ENCODE peak calls at places on chromosomes 16 and 17, in four cellular contexts. One of them, this sample, is unnamed.

GRCh38 chr16:14399397-14400284 is 230.4 kb downstream of the PARN start:
- DNase-seq in K562: no peak
- DNase-seq in H1: no peak
- DNase-seq in SK-N-SH: no peak
- DNase-seq in this sample: no peak

GRCh38 chr16:58472827-58473226 is 27.1 kb upstream of the NDRG4 start:
- DNase-seq in SK-N-SH: no peak
- DNase-seq in H1: no peak
- DNase-seq in K562: no peak
- DNase-seq in this sample: no peak

GRCh38 chr16:60651351-60651750 is 1384.9 kb downstream of the CDH8 start:
- DNase-seq in H1: no peak
- DNase-seq in K562: no peak
- DNase-seq in SK-N-SH: no peak
- DNase-seq in this sample: no peak

GRCh38 chr16:80004113-80004512 is 403.6 kb upstream of the MAF start:
- DNase-seq in K562: no peak
- DNase-seq in H1: no peak
- DNase-seq in SK-N-SH: no peak
- DNase-seq in this sample: no peak

GRCh38 chr17:17626151-17626805 is 34.8 kb upstream of the PEMT start:
- DNase-seq in SK-N-SH: no peak
- DNase-seq in K562: no peak
- DNase-seq in H1: peak; percentile 27
- DNase-seq in this sample: peak; percentile 67

GRCh38 chr16:8677481-8677880 is 3.1 kb downstream of the ABAT start:
- DNase-seq in K562: no peak
- DNase-seq in H1: no peak
- DNase-seq in SK-N-SH: no peak
- DNase-seq in this sample: no peak

GRCh38 chr16:58127033-58127556 is 2.1 kb downstream of the CFAP20 start:
- DNase-seq in H1: no peak
- DNase-seq in K562: no peak
- DNase-seq in SK-N-SH: no peak
- DNase-seq in this sample: no peak

GRCh38 chr16:28865289-28865688 is 1.6 kb downstream of the SH2B1 start:
- DNase-seq in SK-N-SH: no peak
- DNase-seq in K562: no peak
- DNase-seq in H1: no peak
- DNase-seq in this sample: no peak

GRCh38 chr16:5551909-5552308 is 454.3 kb upstream of the EEF2KMT start:
- DNase-seq in K562: no peak
- DNase-seq in SK-N-SH: no peak
- DNase-seq in H1: no peak
- DNase-seq in this sample: no peak

GRCh38 chr17:3647769-3648540 is 11.4 kb downstream of the CTNS start:
- DNase-seq in H1: no peak
- DNase-seq in SK-N-SH: peak; percentile 71
- DNase-seq in K562: no peak
- DNase-seq in this sample: peak; percentile 58

GRCh38 chr16:81095653-81095952 is 592 bp downstream of the GCSH start:
- DNase-seq in SK-N-SH: no peak
- DNase-seq in K562: no peak
- DNase-seq in H1: no peak
- DNase-seq in this sample: no peak

GRCh38 chr16:89122322-89122831 is 28.7 kb downstream of the ACSF3 start:
- DNase-seq in K562: no peak
- DNase-seq in H1: no peak
- DNase-seq in SK-N-SH: no peak
- DNase-seq in this sample: peak; percentile 11
- TF ChIP-seq TEAD4 in K562: no peak
- TF ChIP-seq TEAD4 in H1: no peak
- TF ChIP-seq TEAD4 in SK-N-SH: no peak
- TF ChIP-seq TEAD4 in this sample: no peak

GRCh38 chr16:1787322-1788094 is 4.7 kb downstream of the NUBP2 start:
- DNase-seq in K562: no peak
- DNase-seq in H1: no peak
- DNase-seq in SK-N-SH: no peak
- DNase-seq in this sample: no peak

GRCh38 chr16:1786242-1787055 is 3.7 kb downstream of the NUBP2 start:
- DNase-seq in SK-N-SH: no peak
- DNase-seq in H1: no peak
- DNase-seq in K562: no peak
- DNase-seq in this sample: peak; percentile 56

GRCh38 chr16:1785846-1786170 is 3.0 kb downstream of the NUBP2 start:
- DNase-seq in SK-N-SH: no peak
- DNase-seq in K562: no peak
- DNase-seq in H1: no peak
- DNase-seq in this sample: no peak

GRCh38 chr16:1787056-1787321 is 4.2 kb downstream of the NUBP2 start:
- DNase-seq in K562: no peak
- DNase-seq in SK-N-SH: no peak
- DNase-seq in H1: no peak
- DNase-seq in this sample: no peak

DNA sequence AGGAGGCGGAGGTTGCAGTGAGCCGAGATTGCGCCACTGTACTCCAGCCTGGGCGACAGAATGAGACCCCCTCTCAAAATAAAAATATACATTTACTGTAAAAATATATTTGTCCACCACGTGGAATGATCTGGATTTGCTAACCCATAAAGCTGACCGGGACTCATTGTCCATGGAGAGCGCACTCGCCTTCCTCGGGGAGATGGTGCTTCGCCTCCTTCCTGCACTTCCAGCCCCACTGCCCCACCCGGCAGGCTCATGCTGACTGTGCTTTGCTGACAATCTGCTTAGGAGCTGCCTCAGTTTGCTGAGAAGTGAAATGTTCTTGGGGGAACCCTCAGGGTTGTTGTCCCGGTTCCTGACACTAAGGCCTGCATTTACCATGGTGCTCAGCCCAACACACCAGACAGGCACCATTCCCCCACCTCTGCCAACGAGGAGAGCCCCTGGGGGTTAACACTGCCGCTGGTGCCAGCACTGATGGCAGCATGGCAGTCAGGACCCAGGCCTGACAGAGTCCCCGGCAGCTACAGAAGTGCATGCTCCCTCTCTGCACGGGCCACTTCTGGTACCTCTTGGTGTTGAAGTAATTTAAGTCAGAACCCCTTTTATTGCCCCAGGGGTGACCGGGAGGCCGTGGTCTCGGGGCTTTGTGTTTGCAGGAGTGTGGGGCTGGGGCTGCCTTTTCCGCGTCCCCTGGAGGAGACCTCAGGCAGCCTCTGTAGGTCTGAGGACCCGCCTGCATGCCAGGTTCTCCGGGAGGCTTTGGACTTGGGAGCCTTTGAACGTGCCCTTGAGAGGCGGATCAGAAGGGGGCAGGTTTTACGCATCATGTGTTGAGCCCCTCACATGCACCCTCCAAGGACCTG is 2.5 kb downstream of the NUBP2 start:
- DNase-seq in SK-N-SH: no peak
- DNase-seq in K562: no peak
- DNase-seq in H1: no peak
- DNase-seq in this sample: no peak
- TF ChIP-seq TEAD4 in SK-N-SH: no peak
- TF ChIP-seq TEAD4 in K562: no peak
- TF ChIP-seq TEAD4 in H1: no peak
- TF ChIP-seq TEAD4 in this sample: no peak

GRCh38 chr17:72719582-72720493 is 372.6 kb downstream of the SLC39A11 start:
- DNase-seq in K562: no peak
- DNase-seq in H1: no peak
- DNase-seq in SK-N-SH: no peak
- DNase-seq in this sample: no peak
- TF ChIP-seq TEAD4 in K562: no peak
- TF ChIP-seq TEAD4 in H1: no peak
- TF ChIP-seq TEAD4 in SK-N-SH: no peak
- TF ChIP-seq TEAD4 in this sample: no peak

GRCh38 chr16:717651-718245 is 2.8 kb downstream of the METRN start:
- DNase-seq in SK-N-SH: no peak
- DNase-seq in H1: no peak
- DNase-seq in K562: no peak
- DNase-seq in this sample: no peak

GRCh38 chr16:714558-715447 is at the start of gene METRN:
- DNase-seq in H1: no peak
- DNase-seq in SK-N-SH: peak; percentile 92
- DNase-seq in K562: peak; percentile 87
- DNase-seq in this sample: peak; percentile 93

GRCh38 chr16:715448-716249 is 731 bp downstream of the METRN start:
- DNase-seq in H1: no peak
- DNase-seq in SK-N-SH: peak; percentile 81
- DNase-seq in K562: peak; percentile 60
- DNase-seq in this sample: no peak

GRCh38 chr16:716768-717325 is 1.9 kb downstream of the METRN start:
- DNase-seq in K562: no peak
- DNase-seq in H1: no peak
- DNase-seq in SK-N-SH: no peak
- DNase-seq in this sample: no peak

GRCh38 chr16:716250-716607 is 1.3 kb downstream of the METRN start:
- DNase-seq in H1: no peak
- DNase-seq in SK-N-SH: peak; percentile 86
- DNase-seq in K562: peak; percentile 42
- DNase-seq in this sample: peak; percentile 68
- TF ChIP-seq TEAD4 in H1: no peak
- TF ChIP-seq TEAD4 in SK-N-SH: no peak
- TF ChIP-seq TEAD4 in K562: no peak
- TF ChIP-seq TEAD4 in this sample: no peak

GRCh38 chr16:67531247-67531646 is 2.6 kb downstream of the RIPOR1 start:
- DNase-seq in SK-N-SH: no peak
- DNase-seq in H1: no peak
- DNase-seq in K562: no peak
- DNase-seq in this sample: no peak
- TF ChIP-seq TEAD4 in SK-N-SH: no peak
- TF ChIP-seq TEAD4 in H1: no peak
- TF ChIP-seq TEAD4 in K562: no peak
- TF ChIP-seq TEAD4 in this sample: no peak